ENCODE peak calls at places on chromosomes 2 and 18, in four cellular contexts. One of them, this sample, is unnamed.

GRCh38 chr2:189876271-189876670 is 92.0 kb downstream of the PMS1 start:
- DNase-seq in endodermal cell: no peak
- DNase-seq in NCI-H1092 treated with DMSO at 0.1 percent for 48 hours: no peak
- DNase-seq in AG08396: no peak
- DNase-seq in this sample: no peak

GRCh38 chr2:145601306-145601925 is 1081.5 kb upstream of the ZEB2 start:
- DNase-seq in endodermal cell: no peak
- DNase-seq in NCI-H1092 treated with DMSO at 0.1 percent for 48 hours: peak
- DNase-seq in AG08396: no peak
- DNase-seq in this sample: peak

GRCh38 chr2:203908344-203909185 is 28.0 kb upstream of the ICOS start:
- DNase-seq in endodermal cell: no peak
- DNase-seq in NCI-H1092 treated with DMSO at 0.1 percent for 48 hours: no peak
- DNase-seq in AG08396: no peak
- DNase-seq in this sample: no peak

GRCh38 chr2:182845794-182846417 is 20.5 kb downstream of the FRZB start:
- DNase-seq in endodermal cell: no peak
- DNase-seq in NCI-H1092 treated with DMSO at 0.1 percent for 48 hours: no peak
- DNase-seq in AG08396: no peak
- DNase-seq in this sample: no peak

GRCh38 chr2:175195012-175195411 is 13.5 kb upstream of the ATP5MC3 start:
- DNase-seq in endodermal cell: no peak
- DNase-seq in NCI-H1092 treated with DMSO at 0.1 percent for 48 hours: no peak
- DNase-seq in AG08396: no peak
- DNase-seq in this sample: no peak

GRCh38 chr2:66925128-66925527 is 472.0 kb upstream of the ETAA1 start:
- DNase-seq in endodermal cell: no peak
- DNase-seq in NCI-H1092 treated with DMSO at 0.1 percent for 48 hours: no peak
- DNase-seq in AG08396: peak
- DNase-seq in this sample: no peak

GRCh38 chr2:9228781-9229469 is 22.3 kb downstream of the ASAP2 start:
- DNase-seq in endodermal cell: no peak
- DNase-seq in NCI-H1092 treated with DMSO at 0.1 percent for 48 hours: no peak
- DNase-seq in AG08396: no peak
- DNase-seq in this sample: no peak

GRCh38 chr2:233513953-233514655 is 52.5 kb downstream of the USP40 start:
- DNase-seq in endodermal cell: no peak
- DNase-seq in NCI-H1092 treated with DMSO at 0.1 percent for 48 hours: no peak
- DNase-seq in AG08396: no peak
- DNase-seq in this sample: no peak

GRCh38 chr2:240604291-240604938 is 17.9 kb downstream of the CAPN10 start:
- DNase-seq in endodermal cell: peak
- DNase-seq in NCI-H1092 treated with DMSO at 0.1 percent for 48 hours: no peak
- DNase-seq in AG08396: peak
- DNase-seq in this sample: peak

GRCh38 chr18:9612215-9612830 is 2.0 kb downstream of the PPP4R1 start:
- DNase-seq in endodermal cell: no peak
- DNase-seq in NCI-H1092 treated with DMSO at 0.1 percent for 48 hours: peak
- DNase-seq in AG08396: peak
- DNase-seq in this sample: peak

GRCh38 chr2:62038980-62039771 is 133.7 kb downstream of the COMMD1 start:
- DNase-seq in endodermal cell: no peak
- DNase-seq in NCI-H1092 treated with DMSO at 0.1 percent for 48 hours: no peak
- DNase-seq in AG08396: peak
- DNase-seq in this sample: no peak

GRCh38 chr2:23563673-23564617 is 179.0 kb downstream of the KLHL29 start:
- DNase-seq in endodermal cell: no peak
- DNase-seq in NCI-H1092 treated with DMSO at 0.1 percent for 48 hours: no peak
- DNase-seq in AG08396: peak
- DNase-seq in this sample: peak

GRCh38 chr2:136131961-136132839 is 14.3 kb upstream of the CXCR4 start:
- DNase-seq in endodermal cell: no peak
- DNase-seq in NCI-H1092 treated with DMSO at 0.1 percent for 48 hours: peak
- DNase-seq in AG08396: no peak
- DNase-seq in this sample: no peak

GRCh38 chr2:28276076-28276618 is 116.5 kb upstream of the FOSL2 start:
- DNase-seq in endodermal cell: no peak
- DNase-seq in NCI-H1092 treated with DMSO at 0.1 percent for 48 hours: no peak
- DNase-seq in AG08396: peak
- DNase-seq in this sample: peak

GRCh38 chr2:44746856-44747612 is 194.5 kb upstream of the SIX3 start:
- DNase-seq in endodermal cell: no peak
- DNase-seq in NCI-H1092 treated with DMSO at 0.1 percent for 48 hours: no peak
- DNase-seq in AG08396: no peak
- DNase-seq in this sample: no peak

GRCh38 chr2:172207916-172208315 is 105.2 kb upstream of the DLX2 start:
- DNase-seq in endodermal cell: no peak
- DNase-seq in NCI-H1092 treated with DMSO at 0.1 percent for 48 hours: no peak
- DNase-seq in AG08396: no peak
- DNase-seq in this sample: no peak

GRCh38 chr18:62967089-62967488 is 251.7 kb downstream of the PHLPP1 start:
- DNase-seq in endodermal cell: no peak
- DNase-seq in NCI-H1092 treated with DMSO at 0.1 percent for 48 hours: no peak
- DNase-seq in AG08396: no peak
- DNase-seq in this sample: no peak

GRCh38 chr2:152571035-152571766 is 146.1 kb downstream of the PRPF40A start:
- DNase-seq in endodermal cell: peak
- DNase-seq in NCI-H1092 treated with DMSO at 0.1 percent for 48 hours: no peak
- DNase-seq in AG08396: no peak
- DNase-seq in this sample: no peak

GRCh38 chr2:19893520-19894134 is 8.2 kb downstream of the TTC32 start:
- DNase-seq in endodermal cell: no peak
- DNase-seq in NCI-H1092 treated with DMSO at 0.1 percent for 48 hours: no peak
- DNase-seq in AG08396: no peak
- DNase-seq in this sample: no peak

GRCh38 chr18:6917082-6917481 is 187.6 kb downstream of the ARHGAP28 start:
- DNase-seq in endodermal cell: peak
- DNase-seq in NCI-H1092 treated with DMSO at 0.1 percent for 48 hours: no peak
- DNase-seq in AG08396: no peak
- DNase-seq in this sample: no peak

GRCh38 chr18:59954241-59954640 is 54.4 kb downstream of the PMAIP1 start:
- DNase-seq in endodermal cell: no peak
- DNase-seq in NCI-H1092 treated with DMSO at 0.1 percent for 48 hours: no peak
- DNase-seq in AG08396: no peak
- DNase-seq in this sample: no peak

GRCh38 chr2:201833796-201834195 is 27.5 kb downstream of the CDK15 start:
- DNase-seq in endodermal cell: no peak
- DNase-seq in NCI-H1092 treated with DMSO at 0.1 percent for 48 hours: no peak
- DNase-seq in AG08396: no peak
- DNase-seq in this sample: no peak

GRCh38 chr2:119144806-119145205 is 13.7 kb downstream of the C1QL2 start:
- DNase-seq in endodermal cell: no peak
- DNase-seq in NCI-H1092 treated with DMSO at 0.1 percent for 48 hours: no peak
- DNase-seq in AG08396: no peak
- DNase-seq in this sample: no peak

GRCh38 chr2:124804014-124804940 is 779.2 kb downstream of the CNTNAP5 start:
- DNase-seq in endodermal cell: peak
- DNase-seq in NCI-H1092 treated with DMSO at 0.1 percent for 48 hours: peak
- DNase-seq in AG08396: peak
- DNase-seq in this sample: peak

GRCh38 chr2:65062843-65063242 is 6.6 kb downstream of the CEP68 start:
- DNase-seq in endodermal cell: peak
- DNase-seq in NCI-H1092 treated with DMSO at 0.1 percent for 48 hours: no peak
- DNase-seq in AG08396: no peak
- DNase-seq in this sample: no peak

GRCh38 chr2:220220009-220220408 is 592.6 kb downstream of the SLC4A3 start:
- DNase-seq in endodermal cell: no peak
- DNase-seq in NCI-H1092 treated with DMSO at 0.1 percent for 48 hours: no peak
- DNase-seq in AG08396: no peak
- DNase-seq in this sample: no peak

GRCh38 chr2:38523728-38524437 is 78.8 kb downstream of the HNRNPLL start:
- DNase-seq in endodermal cell: peak
- DNase-seq in NCI-H1092 treated with DMSO at 0.1 percent for 48 hours: no peak
- DNase-seq in AG08396: no peak
- DNase-seq in this sample: no peak

GRCh38 chr18:45547910-45548309 is 67.4 kb upstream of the SLC14A2 start:
- DNase-seq in endodermal cell: no peak
- DNase-seq in NCI-H1092 treated with DMSO at 0.1 percent for 48 hours: no peak
- DNase-seq in AG08396: no peak
- DNase-seq in this sample: no peak

GRCh38 chr2:99598435-99598834 is 108.6 kb upstream of the REV1 start:
- DNase-seq in endodermal cell: peak
- DNase-seq in NCI-H1092 treated with DMSO at 0.1 percent for 48 hours: no peak
- DNase-seq in AG08396: no peak
- DNase-seq in this sample: no peak

This sample was measured in MG63.